ENCODE peak calls at places on chromosome 6, in nine cellular contexts. E, A, L, P, W, Z, C, B and X are unnamed samples.

GRCh38 chr6:292506-293184 is 358 bp downstream of the DUSP22 start:
- DNase-seq in E (peak; percentile 93), A (peak; percentile 89), L (peak; percentile 64), P (no peak), W (no peak), Z (peak; percentile 29), C (peak; percentile 92), B (peak; percentile 36), X (peak; percentile 45)

GRCh38 chr6:31065556-31065955 is 46.8 kb downstream of the C6orf15 start:
- DNase-seq in E (no peak), A (no peak), L (no peak), P (no peak), W (no peak), Z (no peak), C (no peak), B (no peak), X (no peak)

GRCh38 chr6:80725156-80725930 is 618.9 kb downstream of the BCKDHB start:
- DNase-seq in E (no peak), A (no peak), L (no peak), P (no peak), W (no peak), Z (peak; percentile 22), C (no peak), B (no peak), X (no peak)

GRCh38 chr6:7185561-7185960 is 77.8 kb downstream of the RREB1 start:
- DNase-seq in E (no peak), A (no peak), L (no peak), P (no peak), W (no peak), Z (no peak), C (no peak), B (no peak), X (no peak)

GRCh38 chr6:17638212-17638611 is 38.1 kb downstream of the FAM8A1 start:
- DNase-seq in E (no peak), A (no peak), L (no peak), P (no peak), W (no peak), Z (no peak), C (no peak), B (no peak), X (no peak)

GRCh38 chr6:170221052-170221752 is 69.7 kb downstream of the DLL1 start:
- DNase-seq in E (no peak), A (no peak), L (no peak), P (no peak), W (no peak), Z (no peak), C (no peak), B (no peak), X (no peak)

GRCh38 chr6:123587838-123588545 is 48.8 kb downstream of the TRDN start:
- DNase-seq in E (no peak), A (no peak), L (no peak), P (no peak), W (no peak), Z (no peak), C (no peak), B (no peak), X (no peak)

GRCh38 chr6:21748343-21749063 is 155.0 kb downstream of the SOX4 start:
- DNase-seq in E (no peak), A (no peak), L (no peak), P (no peak), W (no peak), Z (no peak), C (no peak), B (peak; percentile 46), X (no peak)

DNA sequence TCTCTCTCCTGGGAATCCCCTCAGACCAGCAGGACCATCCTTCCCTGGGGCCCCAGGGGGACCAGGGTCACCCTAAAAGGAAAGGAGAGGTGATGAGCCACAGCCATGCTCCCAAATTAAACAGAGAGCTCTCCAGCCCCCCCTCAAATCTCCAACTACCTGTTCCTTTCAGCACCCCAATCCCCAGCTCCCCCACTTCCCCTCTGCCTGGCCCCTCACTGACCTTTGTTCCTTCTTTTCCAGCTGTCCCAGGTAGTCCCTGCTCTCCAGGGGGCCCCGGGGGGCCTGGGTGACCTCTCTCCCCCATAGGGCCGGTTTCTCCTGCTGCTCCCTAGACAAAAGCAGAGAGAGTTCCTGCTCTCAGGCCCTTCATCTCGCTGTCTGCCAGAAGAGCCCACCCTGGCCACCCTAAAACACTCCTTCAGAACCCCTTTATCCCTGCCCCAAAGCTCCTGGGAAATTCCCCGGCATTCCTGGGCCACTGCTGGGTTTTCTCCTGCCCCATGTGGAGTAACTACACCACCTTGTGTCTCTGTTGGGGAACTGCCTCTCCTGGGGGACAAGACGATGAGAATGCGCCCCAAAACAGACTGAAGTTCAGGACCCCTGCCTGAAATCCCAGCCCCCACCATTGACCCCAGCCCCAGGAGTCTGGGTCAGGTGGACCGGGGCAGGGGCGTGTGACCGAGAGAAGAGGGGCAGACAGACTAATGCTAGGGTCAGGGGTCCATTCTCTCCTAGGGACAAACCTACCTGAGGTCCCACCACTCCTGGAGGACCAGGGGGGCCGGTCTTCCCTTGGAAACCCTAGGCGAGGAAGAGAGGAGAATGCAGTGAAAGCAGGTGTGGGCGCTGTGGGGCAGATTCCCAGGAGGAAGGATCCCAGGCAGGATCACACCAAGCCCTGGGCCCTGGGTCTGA is 19.7 kb downstream of the COL11A2 start:
- DNase-seq in E (no peak), A (no peak), L (no peak), P (no peak), W (no peak), Z (peak; percentile 38), C (peak; percentile 61), B (peak; percentile 69), X (no peak)
- TF ChIP-seq CTCF in E (peak; percentile 15), A (peak; percentile 45), L (peak; percentile 20), P (peak; percentile 61), W (peak; percentile 78), Z (peak; percentile 81), C (peak; percentile 39), B (peak; percentile 80), X (peak; percentile 61)

GRCh38 chr6:5300206-5300764 is 39.0 kb downstream of the FARS2 start:
- DNase-seq in E (no peak), A (no peak), L (no peak), P (no peak), W (no peak), Z (no peak), C (no peak), B (no peak), X (no peak)

GRCh38 chr6:5303711-5304110 is 42.4 kb downstream of the FARS2 start:
- DNase-seq in E (no peak), A (no peak), L (no peak), P (no peak), W (no peak), Z (no peak), C (no peak), B (no peak), X (no peak)

GRCh38 chr6:5302220-5302946 is 41.1 kb downstream of the FARS2 start:
- DNase-seq in E (no peak), A (no peak), L (no peak), P (no peak), W (no peak), Z (no peak), C (no peak), B (no peak), X (no peak)

GRCh38 chr6:5305968-5306626 is 44.8 kb downstream of the FARS2 start:
- DNase-seq in E (no peak), A (no peak), L (no peak), P (no peak), W (no peak), Z (no peak), C (no peak), B (no peak), X (no peak)

DNA sequence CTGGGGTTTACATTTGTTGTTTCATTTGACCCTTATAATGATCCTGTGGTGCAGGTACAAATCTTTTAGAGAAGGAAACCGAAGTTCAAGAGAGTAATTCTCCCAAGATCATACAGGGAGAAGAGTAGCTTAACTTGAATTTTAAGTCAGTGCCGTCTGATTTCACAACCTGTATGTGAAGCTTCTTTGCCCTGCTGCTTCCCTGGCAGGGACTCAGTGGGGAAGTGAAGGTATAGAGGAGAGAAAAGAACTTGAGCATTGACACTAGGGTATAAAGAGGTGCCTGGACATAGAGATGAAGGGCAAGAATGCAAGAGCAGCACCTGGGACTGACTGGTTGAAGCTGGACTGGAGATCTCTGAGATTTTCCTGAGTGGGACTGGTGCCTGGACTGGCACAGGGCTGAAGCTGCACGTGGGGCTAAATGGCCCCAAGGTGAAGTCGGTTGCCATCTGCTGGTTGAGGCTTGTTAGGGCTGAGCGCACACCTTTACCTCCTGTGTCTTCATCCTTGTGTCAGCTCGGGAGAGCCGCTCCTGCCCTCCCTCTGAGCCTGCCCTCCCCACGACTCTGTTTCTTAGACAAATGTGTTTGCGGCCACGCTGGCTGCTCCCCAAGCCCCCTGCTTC is 41.8 kb downstream of the FARS2 start:
- DNase-seq in E (peak; percentile 51), A (peak; percentile 56), L (peak; percentile 43), P (no peak), W (no peak), Z (no peak), C (peak; percentile 65), B (peak; percentile 51), X (peak; percentile 22)
- TF ChIP-seq CTCF in E (peak; percentile 54), A (peak; percentile 47), L (peak; percentile 63), P (no peak), W (peak; percentile 34), Z (peak; percentile 49), C (peak; percentile 54), B (peak; percentile 29), X (peak; percentile 67)

GRCh38 chr6:88428068-88428467 is 261.9 kb upstream of the CNR1 start:
- DNase-seq in E (no peak), A (no peak), L (no peak), P (no peak), W (no peak), Z (no peak), C (no peak), B (no peak), X (no peak)

GRCh38 chr6:88426005-88426404 is 259.9 kb upstream of the CNR1 start:
- DNase-seq in E (no peak), A (no peak), L (no peak), P (no peak), W (no peak), Z (no peak), C (no peak), B (no peak), X (no peak)

DNA sequence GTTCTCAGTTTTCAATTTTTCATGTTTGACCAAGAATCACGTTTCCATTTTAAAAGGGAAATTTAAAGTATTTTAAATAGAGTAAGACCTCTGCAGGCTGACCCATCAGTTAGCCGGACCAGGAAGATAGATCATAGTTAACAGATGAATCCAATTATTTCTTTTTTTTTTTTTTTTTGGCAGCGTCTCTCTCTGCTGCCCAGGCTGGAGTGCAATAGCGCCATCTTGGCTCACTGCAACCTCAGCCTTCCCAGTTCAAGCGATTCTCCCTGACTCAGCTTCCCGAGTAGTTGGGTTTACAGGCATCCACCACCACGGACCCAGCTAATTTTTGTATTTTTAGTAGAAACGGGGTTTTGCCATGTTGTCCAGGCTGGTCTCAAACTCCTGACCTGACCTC is 256.7 kb upstream of the CNR1 start:
- DNase-seq in E (no peak), A (no peak), L (no peak), P (no peak), W (no peak), Z (no peak), C (no peak), B (no peak), X (no peak)
- TF ChIP-seq CTCF in E (no peak), A (no peak), L (no peak), P (no peak), W (no peak), Z (no peak), C (no peak), B (no peak), X (no peak)

GRCh38 chr6:42136508-42137191 is 5.8 kb downstream of the C6orf132 start:
- DNase-seq in E (no peak), A (no peak), L (no peak), P (no peak), W (peak; percentile 42), Z (peak; percentile 74), C (no peak), B (peak; percentile 64), X (no peak)
- TF ChIP-seq CTCF in E (no peak), A (no peak), L (no peak), P (peak; percentile 40), W (peak; percentile 51), Z (peak; percentile 74), C (no peak), B (peak; percentile 36), X (peak; percentile 50)